ENCODE peak calls at places on chromosomes 13 and 19, in eight cellular contexts. S is activated T-cell treated with anti-CD3 and anti-CD28 coated beads, Interleukin-2, amount 50 U/mL, for 72 hours; D is T-cell; K is epithelial cell of proximal tubule; I is fibroblast of lung; T is thoracic aorta; G is hippocampal formation; Q is stimulated activated CD8-positive, alpha-beta memory T cell treated with anti-CD3 and anti-CD28 coated beads, Interleukin-2, amount 100 ng/mL, for 48 hours. B is an unnamed sample.

GRCh38 chr13:73307481-73307880 is 248.7 kb downstream of the KLF5 start:
- DNase-seq in S (no peak), D (no peak), K (no peak), I (no peak), T (no peak), G (no peak), Q (no peak), B (no peak)

GRCh38 chr19:11576186-11576585 is 1.3 kb downstream of the ACP5 start:
- DNase-seq in S (no peak), D (no peak), K (no peak), I (no peak), T (no peak), G (no peak), Q (no peak), B (no peak)

GRCh38 chr19:35248310-35249145 is at the start of gene LSR:
- DNase-seq in S (peak; percentile 86), D (peak; percentile 71), K (peak; percentile 54), I (no peak), T (no peak), G (no peak), Q (peak; percentile 48), B (peak; percentile 83)

GRCh38 chr13:95156208-95156607 is 145.0 kb downstream of the ABCC4 start:
- DNase-seq in S (no peak), D (no peak), K (no peak), I (peak; percentile 16), T (no peak), G (no peak), Q (no peak), B (no peak)

GRCh38 chr13:39888865-39889810 is 233.7 kb downstream of the COG6 start:
- DNase-seq in S (no peak), D (no peak), K (no peak), I (peak; percentile 39), T (no peak), G (no peak), Q (no peak), B (peak; percentile 10)

GRCh38 chr13:100733261-100733660 is 58.7 kb upstream of the TMTC4 start:
- DNase-seq in S (no peak), D (no peak), K (no peak), I (no peak), T (no peak), G (no peak), Q (no peak), B (no peak)

GRCh38 chr13:111394211-111394922 is 73.9 kb downstream of the TEX29 start:
- DNase-seq in S (no peak), D (no peak), K (no peak), I (no peak), T (no peak), G (no peak), Q (no peak), B (no peak)

GRCh38 chr13:53783466-53783865 is 754.9 kb downstream of the OLFM4 start:
- DNase-seq in S (no peak), D (no peak), K (no peak), I (no peak), T (no peak), G (no peak), Q (no peak), B (no peak)

GRCh38 chr13:45049478-45049877 is 60.1 kb downstream of the GPALPP1 start:
- DNase-seq in S (no peak), D (no peak), K (no peak), I (no peak), T (no peak), G (no peak), Q (no peak), B (no peak)

GRCh38 chr19:2650515-2650914 is 52.0 kb downstream of the GNG7 start:
- DNase-seq in S (no peak), D (no peak), K (no peak), I (no peak), T (no peak), G (no peak), Q (no peak), B (no peak)

GRCh38 chr19:3670796-3671679 is 29.2 kb downstream of the PIP5K1C start:
- DNase-seq in S (peak; percentile 76), D (peak; percentile 14), K (no peak), I (peak; percentile 70), T (peak; percentile 74), G (no peak), Q (peak; percentile 77), B (no peak)

GRCh38 chr13:97506511-97506910 is 72.5 kb downstream of the RAP2A start:
- DNase-seq in S (no peak), D (no peak), K (no peak), I (no peak), T (no peak), G (no peak), Q (no peak), B (no peak)

GRCh38 chr13:98293103-98293502 is 116.0 kb upstream of the RNF113B start:
- DNase-seq in S (no peak), D (no peak), K (no peak), I (no peak), T (no peak), G (no peak), Q (no peak), B (no peak)

GRCh38 chr13:109867766-109868165 is 81.4 kb upstream of the IRS2 start:
- DNase-seq in S (no peak), D (no peak), K (no peak), I (no peak), T (no peak), G (no peak), Q (no peak), B (no peak)

GRCh38 chr13:61414686-61415664 is 674 bp downstream of the PCDH20 start:
- DNase-seq in S (no peak), D (no peak), K (peak; percentile 48), I (peak; percentile 56), T (no peak), G (peak; percentile 48), Q (no peak), B (peak; percentile 78)

GRCh38 chr19:16252459-16253205 is 54.9 kb downstream of the AP1M1 start:
- DNase-seq in S (no peak), D (no peak), K (no peak), I (no peak), T (no peak), G (no peak), Q (no peak), B (no peak)

GRCh38 chr19:12838182-12838890 is at the start of gene MAST1:
- DNase-seq in S (peak; percentile 79), D (peak; percentile 36), K (no peak), I (no peak), T (no peak), G (no peak), Q (no peak), B (no peak)

GRCh38 chr13:46143239-46143701 is 38.4 kb upstream of the CPB2 start:
- DNase-seq in S (no peak), D (no peak), K (no peak), I (no peak), T (no peak), G (no peak), Q (no peak), B (no peak)

GRCh38 chr13:64684685-64685431 is 2545.3 kb downstream of the PCDH9 start:
- DNase-seq in S (no peak), D (no peak), K (no peak), I (peak; percentile 59), T (no peak), G (no peak), Q (no peak), B (no peak)

GRCh38 chr13:99267927-99268326 is 9.7 kb upstream of the GPR18 start:
- DNase-seq in S (no peak), D (no peak), K (no peak), I (no peak), T (no peak), G (no peak), Q (no peak), B (no peak)

GRCh38 chr19:1154731-1155351 is 19.2 kb downstream of the SBNO2 start:
- DNase-seq in S (no peak), D (no peak), K (no peak), I (peak; percentile 86), T (peak; percentile 80), G (no peak), Q (no peak), B (peak; percentile 62)

GRCh38 chr13:29255567-29255966 is 339.9 kb downstream of the SLC7A1 start:
- DNase-seq in S (no peak), D (no peak), K (no peak), I (no peak), T (no peak), G (no peak), Q (no peak), B (no peak)

GRCh38 chr19:4409123-4409933 is 6.9 kb downstream of the CHAF1A start:
- DNase-seq in S (no peak), D (no peak), K (no peak), I (no peak), T (no peak), G (no peak), Q (no peak), B (no peak)

GRCh38 chr19:35419046-35419445 is 29.0 kb upstream of the FFAR2 start:
- DNase-seq in S (no peak), D (no peak), K (no peak), I (no peak), T (no peak), G (no peak), Q (no peak), B (no peak)

GRCh38 chr13:40666905-40667621 is 622 bp upstream of the FOXO1 start:
- DNase-seq in S (peak; percentile 51), D (no peak), K (no peak), I (no peak), T (no peak), G (peak; percentile 80), Q (no peak), B (peak; percentile 57)

GRCh38 chr13:70613295-70613694 is 505.0 kb upstream of the KLHL1 start:
- DNase-seq in S (no peak), D (no peak), K (no peak), I (no peak), T (no peak), G (no peak), Q (no peak), B (no peak)

GRCh38 chr19:511101-511841 is 4.0 kb downstream of the TPGS1 start:
- DNase-seq in S (peak; percentile 80), D (peak; percentile 93), K (no peak), I (peak; percentile 79), T (no peak), G (no peak), Q (no peak), B (no peak)

GRCh38 chr13:98890186-98890585 is 87.7 kb downstream of the DOCK9 start:
- DNase-seq in S (peak; percentile 63), D (no peak), K (peak; percentile 9), I (peak; percentile 96), T (no peak), G (peak; percentile 70), Q (peak; percentile 15), B (peak; percentile 33)

GRCh38 chr19:45613926-45614725 is 12.1 kb upstream of the GPR4 start:
- DNase-seq in S (peak; percentile 67), D (no peak), K (peak; percentile 72), I (peak; percentile 91), T (no peak), G (no peak), Q (peak; percentile 19), B (peak; percentile 93)

GRCh38 chr19:35220315-35220921 is 8.1 kb downstream of the FAM187B start:
- DNase-seq in S (no peak), D (no peak), K (no peak), I (no peak), T (no peak), G (no peak), Q (no peak), B (no peak)

GRCh38 chr13:82522872-82523271 is 1359.4 kb downstream of the SLITRK1 start:
- DNase-seq in S (no peak), D (no peak), K (no peak), I (no peak), T (no peak), G (no peak), Q (no peak), B (no peak)

GRCh38 chr13:109422163-109422562 is 364.2 kb downstream of the IRS2 start:
- DNase-seq in S (no peak), D (no peak), K (no peak), I (no peak), T (no peak), G (no peak), Q (no peak), B (no peak)

B was measured in kidney glomerular epithelial cell.